ENCODE peak calls at places on chromosomes 2 and 18, in nine cellular contexts. D is left lung, E is GM13976, Z is HL-60, X is AG04450, V is transverse colon, J is progenitor cell of endocrine pancreas, M is colonic mucosa, S is GM20000. N is an unnamed sample.

GRCh38 chr2:145020694-145021093 is 500.8 kb upstream of the ZEB2 start:
- DNase-seq in V (no peak), D (no peak), X (no peak), Z (no peak), M (no peak), S (no peak), E (no peak), J (no peak), N (no peak)

GRCh38 chr2:10036095-10036879 is 7.1 kb upstream of the KLF11 start:
- DNase-seq in M (no peak), S (no peak), D (peak), Z (no peak), J (no peak), V (peak), X (no peak), E (no peak), N (no peak)

GRCh38 chr2:135473567-135473966 is 57.5 kb downstream of the ZRANB3 start:
- DNase-seq in J (no peak), V (no peak), X (no peak), S (peak), Z (no peak), D (no peak), M (no peak), E (peak), N (peak)

GRCh38 chr2:159356053-159356554 is 69.6 kb upstream of the WDSUB1 start:
- DNase-seq in Z (no peak), E (no peak), V (no peak), D (no peak), M (no peak), S (no peak), J (no peak), X (no peak), N (no peak)

GRCh38 chr18:79537758-79538157 is 141.8 kb upstream of the CTDP1 start:
- DNase-seq in X (no peak), E (no peak), S (no peak), Z (no peak), J (no peak), D (peak), V (no peak), M (no peak), N (no peak)

GRCh38 chr2:226079677-226080076 is 680.2 kb downstream of the NYAP2 start:
- DNase-seq in D (no peak), J (no peak), M (no peak), Z (peak), E (no peak), X (peak), V (no peak), S (no peak), N (no peak)

GRCh38 chr18:79164696-79165095 is 95.5 kb downstream of the ATP9B start:
- DNase-seq in D (no peak), J (no peak), E (no peak), V (no peak), Z (no peak), M (no peak), S (no peak), X (no peak), N (no peak)

GRCh38 chr2:152335016-152335850 is at the start of gene FMNL2:
- DNase-seq in J (peak), Z (no peak), E (peak), X (peak), S (peak), V (peak), D (peak), M (peak), N (peak)

GRCh38 chr2:174610243-174610995 is 12.8 kb upstream of the WIPF1 start:
- DNase-seq in E (no peak), D (no peak), V (no peak), M (no peak), S (no peak), Z (no peak), J (no peak), X (no peak), N (no peak)

GRCh38 chr2:152925540-152926448 is 207.4 kb downstream of the ARL6IP6 start:
- DNase-seq in Z (peak), V (peak), D (peak), X (no peak), E (peak), M (peak), S (peak), J (peak), N (peak)

GRCh38 chr2:25651782-25652455 is 21.5 kb downstream of the DTNB start:
- DNase-seq in J (no peak), M (no peak), D (no peak), V (no peak), X (no peak), S (no peak), E (no peak), Z (no peak), N (no peak)

GRCh38 chr18:54263904-54264336 is 5.4 kb upstream of the POLI start:
- DNase-seq in V (no peak), J (no peak), Z (no peak), D (no peak), M (no peak), S (peak), E (peak), X (no peak), N (peak)

GRCh38 chr2:173216668-173217067 is 138.0 kb upstream of the CDCA7 start:
- DNase-seq in M (no peak), X (no peak), V (no peak), S (no peak), E (no peak), J (no peak), D (no peak), Z (no peak), N (no peak)

GRCh38 chr2:196201229-196201998 is 30.0 kb upstream of the STK17B start:
- DNase-seq in X (no peak), J (no peak), E (no peak), S (no peak), M (no peak), V (no peak), D (no peak), Z (no peak), N (no peak)

GRCh38 chr18:44696892-44697291 is 16.2 kb downstream of the SETBP1 start:
- DNase-seq in V (peak), E (no peak), J (no peak), X (no peak), Z (no peak), S (no peak), M (no peak), D (no peak), N (no peak)

GRCh38 chr2:154402138-154402714 is 296.3 kb upstream of the KCNJ3 start:
- DNase-seq in J (no peak), M (no peak), X (no peak), Z (no peak), D (no peak), E (no peak), S (no peak), V (no peak), N (no peak)

DNA sequence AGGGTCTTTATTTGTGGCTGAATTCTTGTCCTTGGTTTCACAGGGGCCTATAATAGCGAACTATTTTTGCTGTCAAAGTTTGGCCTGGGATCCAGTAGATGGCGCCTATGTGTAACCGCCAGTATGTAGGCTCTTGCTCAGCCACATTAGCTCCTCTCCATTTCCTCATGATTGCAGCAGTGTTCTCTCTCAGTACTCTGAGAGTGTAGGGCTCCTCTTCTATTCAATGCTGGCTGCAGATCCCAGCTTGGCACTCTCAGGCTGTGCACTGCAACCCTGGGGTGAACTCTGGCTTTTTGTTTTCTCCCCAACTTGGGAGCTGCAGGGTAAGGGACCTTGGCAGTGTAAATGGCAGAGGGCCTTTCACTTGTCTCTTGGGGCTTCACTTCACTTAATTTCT is 344.6 kb upstream of the CHAC2 start:
- DNase-seq in D (no peak), Z (peak), J (no peak), S (peak), E (peak), M (peak), X (no peak), V (peak), N (peak)
- TF ChIP-seq CTCF in D (no peak), Z (peak), J (peak), S (peak), E (peak), M (no peak), X (peak), V (peak), N (peak)

DNA sequence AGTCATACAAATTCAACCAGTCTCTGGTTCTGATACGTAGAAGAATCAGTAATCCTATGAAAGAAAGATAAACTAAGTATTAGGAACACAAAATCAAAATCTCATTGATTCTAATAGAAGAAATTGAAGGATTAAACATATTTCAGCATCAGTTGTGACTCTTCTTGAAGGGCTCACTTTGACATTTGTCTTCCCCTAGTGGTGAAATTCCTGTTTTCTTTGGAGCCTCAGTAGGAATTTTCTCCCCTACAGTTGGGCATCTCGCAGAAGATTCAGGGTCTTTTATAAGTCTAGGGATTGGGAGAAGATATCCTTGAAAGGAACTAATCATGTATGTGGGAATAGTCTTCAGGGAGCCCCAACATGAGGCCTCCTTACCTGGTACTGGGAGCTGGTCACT is 2.8 kb upstream of the CRYGB start:
- DNase-seq in S (no peak), M (no peak), X (no peak), J (no peak), V (no peak), D (no peak), E (no peak), Z (no peak), N (no peak)
- TF ChIP-seq CTCF in S (no peak), M (no peak), X (no peak), J (peak), V (no peak), D (no peak), E (no peak), Z (no peak), N (no peak)

GRCh38 chr18:56284319-56284718 is 354.1 kb downstream of the TXNL1 start:
- DNase-seq in V (no peak), E (no peak), M (no peak), X (no peak), Z (no peak), D (no peak), S (no peak), J (no peak), N (no peak)
- TF ChIP-seq CTCF in V (no peak), E (no peak), M (no peak), X (no peak), Z (no peak), D (no peak), S (no peak), J (no peak), N (no peak)

GRCh38 chr2:231188506-231189170 is 9.8 kb upstream of the ARMC9 start:
- DNase-seq in S (no peak), M (no peak), X (no peak), Z (no peak), J (peak), V (no peak), D (no peak), E (peak), N (no peak)
- TF ChIP-seq CTCF in S (no peak), M (no peak), X (no peak), Z (no peak), J (no peak), V (no peak), D (no peak), E (no peak), N (no peak)

GRCh38 chr2:102736174-102736606 is 25.6 kb upstream of the TMEM182 start:
- DNase-seq in Z (no peak), V (peak), X (no peak), J (no peak), M (peak), S (peak), D (peak), E (peak), N (peak)
- TF ChIP-seq CTCF in Z (no peak), V (no peak), X (no peak), J (no peak), M (no peak), S (no peak), D (no peak), E (no peak), N (no peak)

GRCh38 chr2:143574069-143574468 is 444.9 kb downstream of the ARHGAP15 start:
- DNase-seq in E (no peak), X (no peak), Z (no peak), D (no peak), V (no peak), J (no peak), M (no peak), S (no peak), N (no peak)
- TF ChIP-seq CTCF in E (no peak), X (no peak), Z (no peak), D (no peak), V (no peak), J (peak), M (no peak), S (no peak), N (no peak)